ENCODE peak calls at places on chromosomes 16 and 17, in six cellular contexts. V, Z, F, L, S and G are unnamed samples.

GRCh38 chr17:78434455-78435329 is 56.2 kb downstream of the PGS1 start:
- DNase-seq in V (no peak), Z (no peak), F (no peak), L (no peak), S (no peak), G (no peak)

GRCh38 chr17:64739316-64740058 is 77.4 kb upstream of the SMURF2 start:
- DNase-seq in V (peak; percentile 63), Z (peak; percentile 20), F (peak; percentile 54), L (no peak), S (peak; percentile 55), G (no peak)

GRCh38 chr16:54442864-54443263 is 156.3 kb upstream of the IRX3 start:
- DNase-seq in V (no peak), Z (no peak), F (no peak), L (no peak), S (no peak), G (no peak)

GRCh38 chr16:88772871-88773811 is 11.9 kb downstream of the PIEZO1 start:
- DNase-seq in V (peak; percentile 78), Z (peak; percentile 64), F (peak; percentile 87), L (peak; percentile 69), S (no peak), G (peak; percentile 69)

GRCh38 chr17:63946440-63947363 is 14.6 kb upstream of the CD79B start:
- DNase-seq in V (peak; percentile 41), Z (peak; percentile 78), F (peak; percentile 41), L (no peak), S (peak; percentile 78), G (no peak)

GRCh38 chr16:74071996-74072559 is 224.5 kb upstream of the PSMD7 start:
- DNase-seq in V (no peak), Z (no peak), F (no peak), L (no peak), S (no peak), G (no peak)

GRCh38 chr16:31696968-31697743 is 169.5 kb downstream of the AHSP start:
- DNase-seq in V (peak; percentile 66), Z (peak; percentile 27), F (peak; percentile 64), L (no peak), S (peak; percentile 73), G (no peak)

GRCh38 chr17:36885761-36886365 is 51.4 kb upstream of the LHX1 start:
- DNase-seq in V (no peak), Z (no peak), F (no peak), L (no peak), S (no peak), G (no peak)

GRCh38 chr16:80519189-80519588 is 21.6 kb upstream of the DYNLRB2 start:
- DNase-seq in V (no peak), Z (no peak), F (no peak), L (no peak), S (no peak), G (no peak)

GRCh38 chr16:16027728-16028310 is 78.4 kb downstream of the ABCC1 start:
- DNase-seq in V (no peak), Z (peak; percentile 79), F (no peak), L (no peak), S (no peak), G (no peak)

GRCh38 chr16:79437764-79438728 is 162.5 kb downstream of the MAF start:
- DNase-seq in V (no peak), Z (peak; percentile 71), F (peak; percentile 1), L (peak; percentile 37), S (peak; percentile 44), G (no peak)

GRCh38 chr17:49218941-49219913 is 8.7 kb downstream of the ABI3 start:
- DNase-seq in V (no peak), Z (no peak), F (no peak), L (no peak), S (peak; percentile 64), G (no peak)

GRCh38 chr17:38918129-38918913 is 7.1 kb upstream of the LASP1NB start:
- DNase-seq in V (no peak), Z (peak; percentile 65), F (no peak), L (no peak), S (peak; percentile 79), G (no peak)

GRCh38 chr16:22232277-22233049 is 26.4 kb downstream of the EEF2K start:
- DNase-seq in V (peak; percentile 25), Z (no peak), F (no peak), L (no peak), S (no peak), G (no peak)

GRCh38 chr16:64417711-64418227 is 704.1 kb downstream of the CDH11 start:
- DNase-seq in V (peak; percentile 76), Z (no peak), F (peak; percentile 84), L (no peak), S (no peak), G (peak; percentile 82)

GRCh38 chr17:75820411-75821080 is 23.7 kb downstream of the UNC13D start:
- DNase-seq in V (no peak), Z (no peak), F (no peak), L (no peak), S (no peak), G (no peak)

GRCh38 chr16:84514874-84515835 is 10.7 kb upstream of the MEAK7 start:
- DNase-seq in V (no peak), Z (peak; percentile 50), F (no peak), L (no peak), S (no peak), G (no peak)

GRCh38 chr17:29376667-29377268 is 13.4 kb upstream of the TAOK1 start:
- DNase-seq in V (peak; percentile 85), Z (peak; percentile 81), F (peak; percentile 91), L (no peak), S (peak; percentile 16), G (peak; percentile 42)

GRCh38 chr16:8679156-8679555 is 4.7 kb downstream of the ABAT start:
- DNase-seq in V (no peak), Z (no peak), F (no peak), L (no peak), S (no peak), G (no peak)

GRCh38 chr17:67042104-67042899 is 2.1 kb upstream of the CACNG1 start:
- DNase-seq in V (no peak), Z (no peak), F (no peak), L (no peak), S (no peak), G (no peak)

GRCh38 chr17:77280304-77280910 is 139.6 kb downstream of the SEC14L1 start:
- DNase-seq in V (peak; percentile 87), Z (no peak), F (peak; percentile 89), L (no peak), S (peak; percentile 50), G (no peak)

GRCh38 chr17:65324574-65324973 is 187.4 kb downstream of the RGS9 start:
- DNase-seq in V (no peak), Z (no peak), F (no peak), L (no peak), S (no peak), G (no peak)

GRCh38 chr16:49203361-49203760 is 78.3 kb downstream of the CBLN1 start:
- DNase-seq in V (no peak), Z (no peak), F (no peak), L (no peak), S (no peak), G (no peak)

GRCh38 chr17:15278381-15278780 is 13.3 kb upstream of the PMP22 start:
- DNase-seq in V (no peak), Z (no peak), F (no peak), L (no peak), S (peak; percentile 20), G (no peak)

GRCh38 chr17:56679148-56679766 is 85.8 kb downstream of the NOG start:
- DNase-seq in V (peak; percentile 41), Z (peak; percentile 69), F (peak; percentile 36), L (no peak), S (peak; percentile 73), G (no peak)
- TF ChIP-seq CTCF in V (peak; percentile 64), Z (peak; percentile 76), F (peak; percentile 66), L (peak; percentile 43), S (peak; percentile 74), G (peak; percentile 52)

GRCh38 chr16:26736084-26736483 is 330.6 kb upstream of the C16orf82 start:
- DNase-seq in V (no peak), Z (no peak), F (no peak), L (no peak), S (no peak), G (no peak)

GRCh38 chr16:26740771-26741170 is 326.0 kb upstream of the C16orf82 start:
- DNase-seq in V (no peak), Z (no peak), F (no peak), L (no peak), S (no peak), G (no peak)

DNA sequence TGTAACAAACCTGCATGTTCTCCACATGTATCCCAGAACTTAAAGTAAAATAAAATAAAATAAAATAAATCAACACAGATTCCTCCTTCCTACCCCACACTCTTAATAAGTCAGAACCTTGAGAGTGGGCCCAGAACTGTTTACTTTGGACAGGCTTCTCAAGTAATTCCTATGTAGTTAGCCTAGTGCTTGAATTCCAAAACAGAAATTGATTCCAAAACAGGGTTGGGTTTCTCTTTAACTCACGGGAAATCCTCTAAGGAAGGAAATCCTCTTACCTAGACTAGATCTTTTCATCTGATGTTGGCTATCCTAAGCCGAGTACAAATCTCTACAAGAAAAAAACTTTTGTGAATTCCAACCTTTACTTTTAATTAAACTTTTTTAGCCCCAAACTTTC is 324.7 kb upstream of the C16orf82 start:
- DNase-seq in V (no peak), Z (no peak), F (no peak), L (no peak), S (no peak), G (no peak)
- TF ChIP-seq CTCF in V (no peak), Z (no peak), F (no peak), L (no peak), S (no peak), G (no peak)

DNA sequence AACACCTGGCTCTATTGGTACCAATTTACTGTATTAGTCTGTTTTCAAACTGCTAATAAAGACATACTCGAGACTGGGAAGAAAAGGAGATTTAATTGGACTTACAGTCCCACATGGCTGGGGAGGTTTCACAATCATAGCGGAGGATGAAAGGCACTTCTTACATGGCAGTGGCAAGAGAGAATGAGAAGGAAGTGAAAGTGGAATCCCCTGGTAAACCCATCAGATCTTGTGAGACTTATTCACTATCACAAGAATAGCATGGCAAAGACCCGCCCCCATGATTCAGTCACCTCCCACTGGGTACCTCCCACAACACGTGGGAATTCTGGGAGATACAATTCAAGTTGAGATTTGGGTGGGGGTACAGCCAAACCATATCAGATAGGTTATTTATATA is 22.6 kb upstream of the GOSR1 start:
- DNase-seq in V (no peak), Z (no peak), F (no peak), L (no peak), S (no peak), G (no peak)
- TF ChIP-seq CTCF in V (no peak), Z (no peak), F (no peak), L (no peak), S (no peak), G (no peak)

GRCh38 chr16:610513-611381 is 20.0 kb upstream of the WFIKKN1 start:
- DNase-seq in V (no peak), Z (peak; percentile 71), F (no peak), L (no peak), S (peak; percentile 88), G (no peak)
- TF ChIP-seq CTCF in V (peak; percentile 37), Z (peak; percentile 71), F (peak; percentile 53), L (peak; percentile 37), S (peak; percentile 83), G (peak; percentile 19)